ENCODE peak calls at places on chromosome 19, in five cellular contexts. V is stomach, P is lower leg skin, K is left lung, B is RWPE2. Y is an unnamed sample.

GRCh38 chr19:46950526-46951235 is 69.0 kb upstream of the NPAS1 start:
- DNase-seq in V (no peak), P (no peak), K (no peak), B (no peak), Y (no peak)

GRCh38 chr19:16106121-16106520 is 5.6 kb upstream of the RAB8A start:
- DNase-seq in V (no peak), P (no peak), K (no peak), B (no peak), Y (peak)

GRCh38 chr19:46828484-46828883 is 22.2 kb downstream of the AP2S1 start:
- DNase-seq in V (no peak), P (no peak), K (no peak), B (no peak), Y (peak)

GRCh38 chr19:30065680-30066606 is 123.9 kb downstream of the URI1 start:
- DNase-seq in V (peak), P (no peak), K (no peak), B (no peak), Y (no peak)

GRCh38 chr19:11345122-11345752 is 831 bp downstream of the TMEM205 start:
- DNase-seq in V (no peak), P (no peak), K (no peak), B (no peak), Y (no peak)

GRCh38 chr19:46350758-46351159 is 3.9 kb downstream of the PPP5C start:
- DNase-seq in V (no peak), P (no peak), K (no peak), B (no peak), Y (no peak)

GRCh38 chr19:40331052-40331451 is 17.1 kb downstream of the C19orf47 start:
- DNase-seq in V (no peak), P (no peak), K (peak), B (no peak), Y (no peak)

GRCh38 chr19:16026756-16027155 is 49.5 kb upstream of the TPM4 start:
- DNase-seq in V (no peak), P (no peak), K (no peak), B (no peak), Y (peak)

GRCh38 chr19:48836089-48837017 is at the start of gene HSD17B14:
- DNase-seq in V (no peak), P (no peak), K (peak), B (no peak), Y (peak)

GRCh38 chr19:34253711-34254551 is 423 bp upstream of the GARRE1 start:
- DNase-seq in V (no peak), P (peak), K (peak), B (no peak), Y (peak)

GRCh38 chr19:49892716-49893115 is 4.0 kb downstream of the IL4I1 start:
- DNase-seq in V (no peak), P (no peak), K (no peak), B (no peak), Y (no peak)

GRCh38 chr19:29774126-29774525 is 37.7 kb upstream of the CCNE1 start:
- DNase-seq in V (no peak), P (no peak), K (no peak), B (no peak), Y (no peak)

GRCh38 chr19:49468199-49468598 is 5.8 kb upstream of the FLT3LG start:
- DNase-seq in V (no peak), P (peak), K (no peak), B (no peak), Y (no peak)

GRCh38 chr19:19530889-19531288 is 2.2 kb downstream of the YJEFN3 start:
- DNase-seq in V (no peak), P (no peak), K (no peak), B (no peak), Y (no peak)

GRCh38 chr19:19531951-19532805 is 3.5 kb downstream of the YJEFN3 start:
- DNase-seq in V (peak), P (peak), K (peak), B (peak), Y (peak)

GRCh38 chr19:19529783-19530422 is 1.2 kb downstream of the YJEFN3 start:
- DNase-seq in V (no peak), P (no peak), K (no peak), B (no peak), Y (no peak)

GRCh38 chr19:19528721-19529490 is at the start of gene YJEFN3:
- DNase-seq in V (no peak), P (no peak), K (no peak), B (peak), Y (no peak)

DNA sequence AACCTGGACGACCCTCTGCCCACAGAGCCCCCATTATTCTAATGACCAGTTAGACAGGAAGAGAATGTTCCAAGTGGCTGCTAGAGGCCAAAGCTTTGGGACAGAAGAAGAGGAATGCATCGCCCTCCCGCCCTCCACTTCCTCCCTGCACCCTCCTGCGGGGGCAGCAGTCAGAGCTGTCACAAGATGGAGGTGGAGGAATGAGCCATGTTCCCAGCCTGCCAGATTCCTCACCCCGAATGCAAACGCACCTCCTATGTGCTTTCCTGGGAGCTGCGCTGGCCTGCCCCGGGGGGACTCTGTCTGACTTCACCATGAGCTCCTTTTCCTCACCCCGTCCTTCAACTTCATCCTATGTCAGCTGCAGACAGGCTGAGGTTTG is 1.7 kb downstream of the YJEFN3 start:
- DNase-seq in V (no peak), P (no peak), K (no peak), B (no peak), Y (peak)
- H3K4me3 ChIP-seq in V (no peak), P (no peak), K (no peak), B (no peak), Y (no peak)

DNA sequence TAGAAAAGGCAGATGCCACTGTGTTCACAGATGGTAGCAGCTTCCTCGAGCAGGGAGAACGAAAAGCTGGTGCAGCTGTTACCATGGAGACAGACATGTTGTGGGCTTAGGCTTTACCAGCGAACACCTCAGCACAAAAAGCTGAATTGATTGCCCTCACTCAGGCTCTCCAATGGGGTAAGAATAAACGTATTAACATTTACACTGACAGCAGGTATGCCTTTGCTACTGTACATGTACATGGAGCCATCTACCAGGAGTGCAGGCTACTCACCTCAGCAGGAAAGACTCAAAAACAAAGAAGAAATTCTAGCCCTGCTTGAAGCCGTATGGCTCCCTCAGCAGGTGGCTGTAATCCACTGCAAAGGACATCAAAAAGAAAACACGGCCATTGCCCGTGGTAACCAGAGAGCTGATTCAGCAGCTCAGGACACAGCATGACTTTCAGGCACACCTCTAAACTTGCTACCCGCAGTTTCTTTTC is 197.7 kb downstream of the ZNF737 start:
- DNase-seq in V (peak), P (no peak), K (no peak), B (no peak), Y (no peak)
- TF ChIP-seq CTCF in V (no peak), P (no peak), K (no peak), B (no peak), Y (no peak)

GRCh38 chr19:52237197-52237596 is 32.2 kb upstream of the ZNF766 start:
- DNase-seq in V (no peak), P (no peak), K (no peak), B (no peak), Y (peak)
- H3K4me3 ChIP-seq in V (no peak), P (no peak), K (no peak), B (no peak), Y (no peak)

DNA sequence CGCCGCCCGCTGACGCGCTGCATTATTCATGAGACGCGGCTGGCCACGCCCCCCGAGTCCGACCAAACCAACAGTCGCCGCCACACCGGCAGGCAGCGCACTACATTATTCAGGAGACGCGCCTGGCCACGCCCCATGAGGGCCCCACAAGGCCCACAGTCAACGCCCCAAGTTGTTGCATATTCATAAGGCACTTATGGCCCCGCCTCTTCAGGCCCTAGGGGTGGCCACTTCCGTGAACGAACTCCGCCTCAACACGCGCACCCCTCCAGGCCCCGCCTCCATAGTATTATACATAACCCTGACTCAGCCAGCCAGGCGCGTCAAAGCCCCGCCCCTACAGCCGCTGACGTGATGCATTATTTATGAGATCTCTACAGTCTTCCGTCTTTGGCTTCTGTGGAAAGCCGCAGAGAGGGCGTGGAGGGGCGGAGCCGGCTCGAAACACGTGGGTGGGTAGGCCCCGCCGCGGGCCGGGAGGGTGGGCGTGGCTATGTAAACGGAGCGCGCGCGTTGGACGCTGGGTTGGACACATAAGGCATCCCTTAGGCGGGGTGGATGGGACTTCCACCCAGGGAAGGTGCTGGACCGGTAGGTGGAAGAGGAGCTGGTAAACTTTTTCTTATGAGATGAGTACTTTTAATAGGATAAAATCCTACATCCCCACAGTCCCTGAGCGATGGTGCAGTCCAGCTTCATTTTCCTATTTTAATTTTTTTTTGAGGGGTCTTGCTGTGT is 423 bp upstream of the ELL start:
- DNase-seq in V (peak), P (peak), K (peak), B (peak), Y (peak)
- TF ChIP-seq CTCF in V (peak), P (no peak), K (peak), B (no peak), Y (no peak)

GRCh38 chr19:4015705-4016402 is 8.3 kb downstream of the PIAS4 start:
- DNase-seq in V (no peak), P (no peak), K (no peak), B (no peak), Y (no peak)
- H3K4me3 ChIP-seq in V (peak), P (no peak), K (no peak), B (no peak), Y (no peak)

DNA sequence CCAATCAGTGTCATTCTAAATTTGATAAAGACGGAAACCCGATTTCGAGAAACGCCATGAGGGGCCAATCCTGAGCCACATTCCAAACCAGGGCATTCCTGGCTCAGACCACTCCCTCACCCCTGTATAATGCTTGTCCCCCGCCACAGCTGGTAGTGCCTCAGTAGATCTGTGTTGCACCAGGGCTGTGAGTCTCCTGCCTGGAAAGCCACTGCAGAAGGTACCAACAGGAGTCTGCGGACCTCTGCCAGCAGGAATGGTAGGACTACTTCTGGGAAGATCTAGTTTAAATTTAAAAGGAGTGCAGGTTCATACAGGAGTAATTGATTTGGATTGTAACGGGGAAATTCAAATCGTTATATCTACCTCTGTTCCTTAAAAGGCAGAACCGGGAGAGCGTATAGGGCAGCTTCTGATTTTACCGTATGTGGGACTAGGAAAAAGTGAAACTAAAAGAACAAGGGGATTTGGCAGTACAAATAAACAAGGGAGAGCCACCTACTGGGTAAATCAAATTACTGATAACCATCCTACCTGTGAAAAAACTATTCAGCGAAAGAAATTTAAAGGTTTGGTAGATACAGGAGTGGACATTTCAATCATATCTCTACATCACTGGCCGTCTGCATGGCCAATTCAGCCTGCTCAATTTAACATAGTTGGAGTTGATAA is 20.8 kb upstream of the ZNF266 start:
- DNase-seq in V (no peak), P (no peak), K (no peak), B (no peak), Y (no peak)
- TF ChIP-seq CTCF in V (no peak), P (no peak), K (no peak), B (no peak), Y (no peak)

GRCh38 chr19:3034194-3034844 is 5.2 kb upstream of the TLE2 start:
- DNase-seq in V (no peak), P (no peak), K (no peak), B (no peak), Y (no peak)
- H3K4me3 ChIP-seq in V (peak), P (no peak), K (no peak), B (no peak), Y (no peak)